ENCODE peak calls at places on chromosome 2, in six cellular contexts. C, Z, R, F, N and L are unnamed samples.

GRCh38 chr2:112834379-112835014 is 2.1 kb downstream of the IL1B start:
- DNase-seq in C (no peak), Z (peak; percentile 41), R (no peak), F (no peak), N (no peak), L (no peak)

GRCh38 chr2:172745636-172746035 is 10.0 kb downstream of the RAPGEF4 start:
- DNase-seq in C (no peak), Z (peak; percentile 27), R (no peak), F (no peak), N (no peak), L (no peak)

GRCh38 chr2:155095613-155096012 is 397.1 kb downstream of the KCNJ3 start:
- DNase-seq in C (no peak), Z (no peak), R (no peak), F (no peak), N (no peak), L (no peak)

GRCh38 chr2:128317186-128317897 is 1.3 kb downstream of the HS6ST1 start:
- DNase-seq in C (no peak), Z (no peak), R (no peak), F (peak; percentile 73), N (no peak), L (no peak)

GRCh38 chr2:176612736-176613135 is 343.5 kb downstream of the MTX2 start:
- DNase-seq in C (no peak), Z (peak; percentile 72), R (no peak), F (no peak), N (no peak), L (no peak)

GRCh38 chr2:221514305-221515040 is 57.6 kb downstream of the EPHA4 start:
- DNase-seq in C (no peak), Z (no peak), R (no peak), F (no peak), N (peak; percentile 73), L (no peak)

GRCh38 chr2:155035246-155035645 is 336.8 kb downstream of the KCNJ3 start:
- DNase-seq in C (no peak), Z (no peak), R (no peak), F (no peak), N (no peak), L (no peak)

GRCh38 chr2:32060266-32060665 is 3.1 kb upstream of the SPAST start:
- DNase-seq in C (no peak), Z (no peak), R (no peak), F (no peak), N (no peak), L (no peak)

GRCh38 chr2:173891315-173892037 is 73.7 kb downstream of the SP3 start:
- DNase-seq in C (no peak), Z (no peak), R (no peak), F (no peak), N (no peak), L (no peak)

GRCh38 chr2:238693337-238694093 is 154.4 kb upstream of the TWIST2 start:
- DNase-seq in C (no peak), Z (no peak), R (no peak), F (no peak), N (no peak), L (no peak)

GRCh38 chr2:172299741-172300140 is 127.6 kb upstream of the ITGA6 start:
- DNase-seq in C (no peak), Z (peak; percentile 90), R (no peak), F (no peak), N (no peak), L (no peak)

GRCh38 chr2:25301453-25302352 is 40.0 kb downstream of the DNMT3A start:
- DNase-seq in C (peak; percentile 40), Z (peak; percentile 97), R (no peak), F (no peak), N (no peak), L (no peak)

GRCh38 chr2:46101557-46102220 is 195.5 kb upstream of the EPAS1 start:
- DNase-seq in C (no peak), Z (no peak), R (no peak), F (no peak), N (no peak), L (no peak)

GRCh38 chr2:161250864-161251436 is 57.3 kb upstream of the PSMD14 start:
- DNase-seq in C (no peak), Z (peak; percentile 82), R (peak; percentile 42), F (no peak), N (no peak), L (no peak)

GRCh38 chr2:208210688-208211451 is 21.0 kb upstream of the C2orf80 start:
- DNase-seq in C (no peak), Z (no peak), R (no peak), F (no peak), N (no peak), L (no peak)

GRCh38 chr2:558302-558642 is 118.9 kb downstream of the TMEM18 start:
- DNase-seq in C (no peak), Z (no peak), R (no peak), F (no peak), N (no peak), L (no peak)

GRCh38 chr2:128536925-128537620 is 218.4 kb upstream of the HS6ST1 start:
- DNase-seq in C (peak; percentile 76), Z (peak; percentile 5), R (no peak), F (no peak), N (no peak), L (no peak)

GRCh38 chr2:175688241-175688640 is 313.8 kb downstream of the LNPK start:
- DNase-seq in C (no peak), Z (no peak), R (no peak), F (no peak), N (no peak), L (no peak)

GRCh38 chr2:174012347-174013309 is 47.5 kb upstream of the SP3 start:
- DNase-seq in C (no peak), Z (peak; percentile 39), R (no peak), F (peak; percentile 85), N (peak; percentile 85), L (no peak)

GRCh38 chr2:160912276-160912675 is 248.0 kb upstream of the TANK start:
- DNase-seq in C (no peak), Z (no peak), R (no peak), F (no peak), N (no peak), L (no peak)

GRCh38 chr2:39202639-39203369 is 41.0 kb downstream of the CDKL4 start:
- DNase-seq in C (no peak), Z (peak; percentile 7), R (no peak), F (no peak), N (no peak), L (peak; percentile 1)

GRCh38 chr2:237649541-237650454 is 22.4 kb downstream of the LRRFIP1 start:
- DNase-seq in C (no peak), Z (no peak), R (no peak), F (no peak), N (peak; percentile 13), L (no peak)
- TF ChIP-seq CTCF in C (no peak), Z (no peak), R (no peak), F (no peak), N (no peak), L (no peak)

DNA sequence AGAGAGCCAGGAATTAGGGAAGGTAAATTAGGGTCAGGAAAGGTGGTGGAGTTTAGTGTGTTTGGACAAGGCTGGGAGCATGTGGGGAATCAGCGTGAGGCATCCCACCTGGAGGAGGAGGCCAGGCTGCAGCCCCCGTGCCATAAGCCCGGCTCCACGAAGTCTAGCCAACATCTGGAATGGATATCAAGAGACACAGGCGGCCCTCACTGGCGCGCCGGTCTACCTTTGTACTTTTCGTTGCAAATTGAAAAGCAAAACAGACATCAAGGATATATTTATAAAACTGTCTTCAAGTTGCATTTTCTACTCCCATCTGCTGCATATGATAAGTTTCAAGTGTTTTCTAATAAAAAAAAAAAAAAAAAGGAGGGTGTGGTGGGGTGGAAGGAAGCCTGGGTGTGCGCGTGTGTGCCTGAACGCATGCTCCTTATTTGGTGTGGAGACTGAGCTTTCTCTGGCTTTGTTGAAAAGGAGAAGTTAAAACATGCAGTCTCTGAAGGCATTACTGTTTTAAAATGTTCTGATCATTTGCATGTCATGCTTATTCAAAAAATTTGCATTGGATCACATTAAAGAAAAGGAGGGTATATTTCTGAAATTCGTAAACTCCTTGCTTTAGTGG is 546.7 kb upstream of the ID2 start:
- DNase-seq in C (no peak), Z (no peak), R (no peak), F (no peak), N (no peak), L (no peak)
- H3K4me3 ChIP-seq in C (no peak overlapping the region), Z (no peak overlapping the region), R (no peak overlapping the region), F (no peak overlapping the region), N (no peak overlapping the region), L (no peak overlapping the region)

GRCh38 chr2:100957971-100958653 is 44.0 kb upstream of the RPL31 start:
- DNase-seq in C (peak; percentile 99), Z (peak; percentile 68), R (no peak), F (no peak), N (peak; percentile 37), L (no peak)
- TF ChIP-seq CTCF in C (no peak), Z (no peak), R (no peak), F (no peak), N (no peak), L (no peak)

GRCh38 chr2:217944923-217945322 is 57.9 kb downstream of the TNS1 start:
- DNase-seq in C (no peak), Z (no peak), R (no peak), F (peak; percentile 32), N (peak; percentile 16), L (no peak)

GRCh38 chr2:217941886-217942728 is 60.7 kb downstream of the TNS1 start:
- DNase-seq in C (no peak), Z (no peak), R (no peak), F (peak; percentile 81), N (no peak), L (no peak)

GRCh38 chr2:217944366-217944765 is 58.4 kb downstream of the TNS1 start:
- DNase-seq in C (no peak), Z (no peak), R (no peak), F (no peak), N (no peak), L (no peak)

GRCh38 chr2:217942731-217943335 is 60.0 kb downstream of the TNS1 start:
- DNase-seq in C (no peak), Z (no peak), R (no peak), F (peak; percentile 68), N (no peak), L (no peak)

DNA sequence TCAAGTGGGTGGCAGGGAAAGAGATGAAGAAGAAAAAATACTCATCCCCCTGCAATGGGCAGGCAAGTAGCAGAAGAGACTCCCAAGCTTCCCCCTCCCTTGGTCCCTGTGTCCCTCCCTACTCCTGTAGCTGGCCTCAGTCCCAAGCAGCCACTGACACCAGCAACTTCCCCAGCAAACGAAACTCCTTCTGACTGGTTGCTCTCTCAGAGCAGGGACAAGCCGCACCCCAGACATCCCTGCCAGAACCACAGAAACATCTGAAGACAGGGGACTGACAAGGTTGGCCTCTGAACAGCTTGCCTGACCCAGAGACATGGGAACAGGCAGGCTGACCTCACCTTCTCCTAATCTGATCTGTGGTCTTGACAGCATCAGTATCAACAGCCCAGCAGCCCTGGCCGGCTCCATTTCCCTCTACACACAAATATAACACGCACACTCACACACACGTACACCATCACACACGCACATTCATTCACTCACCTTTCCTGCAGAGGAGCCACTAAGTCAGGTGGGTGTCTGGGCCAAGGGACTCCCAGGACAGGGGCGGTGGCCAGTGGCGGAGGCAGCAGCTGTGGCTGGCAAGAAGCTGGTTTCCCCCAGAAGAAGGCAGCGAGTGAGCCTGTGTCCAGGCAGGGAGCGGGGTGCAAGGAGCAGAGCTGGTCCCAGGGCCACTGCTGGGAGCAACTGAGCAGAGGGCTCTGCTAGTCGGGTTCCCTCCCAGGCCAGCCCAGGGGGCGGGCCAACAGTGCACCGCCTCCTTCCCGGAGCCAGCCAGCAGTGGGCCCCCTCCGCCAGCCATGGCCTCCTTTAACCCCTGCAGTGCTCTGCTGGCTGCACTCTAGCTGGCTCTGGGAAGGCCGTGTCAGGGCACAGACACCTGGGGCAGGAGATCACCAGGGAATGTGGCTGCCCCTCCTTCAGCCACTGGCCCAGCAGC is 59.1 kb downstream of the TNS1 start:
- DNase-seq in C (no peak), Z (no peak), R (peak; percentile 90), F (peak; percentile 93), N (peak; percentile 85), L (no peak)
- H3K4me3 ChIP-seq in C (peak overlapping the region; percentile 37), Z (no peak overlapping the region), R (no peak overlapping the region), F (peak overlapping the region; percentile 86), N (peak overlapping the region; percentile 88), L (peak overlapping the region; percentile 99)

GRCh38 chr2:101204400-101205095 is 48.1 kb upstream of the CNOT11 start:
- DNase-seq in C (no peak), Z (no peak), R (no peak), F (no peak), N (no peak), L (no peak)
- TF ChIP-seq CTCF in C (peak; percentile 38), Z (no peak), R (no peak), F (peak; percentile 8), N (no peak), L (peak; percentile 22)